ENCODE peak calls at places on chromosomes 3 and 15, in six cellular contexts. One of them, this sample, is unnamed. For H3K4me1, the result is how much of the 10 kb centered on the place peaks cover.

GRCh38 chr3:141981084-141981483 is 104.6 kb downstream of the ATP1B3 start:
- DNase-seq in pancreas: no peak
- DNase-seq in naive thymus-derived CD4-positive, alpha-beta T cell: no peak
- DNase-seq in uterus: no peak
- DNase-seq in Caco-2: no peak
- DNase-seq in SJSA1: no peak
- DNase-seq in this sample: no peak

GRCh38 chr3:72683068-72683467 is 165.2 kb downstream of the SHQ1 start:
- DNase-seq in pancreas: no peak
- DNase-seq in naive thymus-derived CD4-positive, alpha-beta T cell: no peak
- DNase-seq in uterus: no peak
- DNase-seq in Caco-2: no peak
- DNase-seq in SJSA1: no peak
- DNase-seq in this sample: no peak

GRCh38 chr3:125011941-125012340 is 43.9 kb downstream of the HEG1 start:
- DNase-seq in pancreas: no peak
- DNase-seq in naive thymus-derived CD4-positive, alpha-beta T cell: no peak
- DNase-seq in uterus: no peak
- DNase-seq in Caco-2: no peak
- DNase-seq in SJSA1: no peak
- DNase-seq in this sample: no peak

GRCh38 chr3:81761904-81762565 is 590 bp upstream of the GBE1 start:
- DNase-seq in pancreas: no peak
- DNase-seq in naive thymus-derived CD4-positive, alpha-beta T cell: no peak
- DNase-seq in uterus: no peak
- DNase-seq in Caco-2: no peak
- DNase-seq in SJSA1: no peak
- DNase-seq in this sample: no peak

GRCh38 chr3:58071480-58071971 is 63.3 kb downstream of the FLNB start:
- DNase-seq in pancreas: no peak
- DNase-seq in naive thymus-derived CD4-positive, alpha-beta T cell: no peak
- DNase-seq in uterus: no peak
- DNase-seq in Caco-2: peak
- DNase-seq in SJSA1: no peak
- DNase-seq in this sample: no peak

GRCh38 chr3:71689305-71689704 is 35.9 kb downstream of the EIF4E3 start:
- DNase-seq in pancreas: no peak
- DNase-seq in naive thymus-derived CD4-positive, alpha-beta T cell: no peak
- DNase-seq in uterus: no peak
- DNase-seq in Caco-2: no peak
- DNase-seq in SJSA1: no peak
- DNase-seq in this sample: no peak

GRCh38 chr3:50564321-50564720 is 3.2 kb downstream of the C3orf18 start:
- DNase-seq in pancreas: no peak
- DNase-seq in naive thymus-derived CD4-positive, alpha-beta T cell: no peak
- DNase-seq in uterus: no peak
- DNase-seq in Caco-2: no peak
- DNase-seq in SJSA1: no peak
- DNase-seq in this sample: no peak

GRCh38 chr3:99850608-99851007 is 32.9 kb downstream of the CMSS1 start:
- DNase-seq in pancreas: no peak
- DNase-seq in naive thymus-derived CD4-positive, alpha-beta T cell: no peak
- DNase-seq in uterus: no peak
- DNase-seq in Caco-2: no peak
- DNase-seq in SJSA1: no peak
- DNase-seq in this sample: no peak

GRCh38 chr3:126656376-126657134 is 1.6 kb upstream of the TXNRD3 start:
- DNase-seq in pancreas: no peak
- DNase-seq in naive thymus-derived CD4-positive, alpha-beta T cell: no peak
- DNase-seq in uterus: no peak
- DNase-seq in Caco-2: no peak
- DNase-seq in SJSA1: no peak
- DNase-seq in this sample: no peak

GRCh38 chr15:86892774-86893449 is 813.2 kb downstream of the AGBL1 start:
- DNase-seq in pancreas: no peak
- DNase-seq in naive thymus-derived CD4-positive, alpha-beta T cell: no peak
- DNase-seq in uterus: no peak
- DNase-seq in Caco-2: no peak
- DNase-seq in SJSA1: no peak
- DNase-seq in this sample: no peak

GRCh38 chr15:70494861-70495571 is 268.3 kb downstream of the UACA start:
- DNase-seq in pancreas: no peak
- DNase-seq in naive thymus-derived CD4-positive, alpha-beta T cell: no peak
- DNase-seq in uterus: no peak
- DNase-seq in Caco-2: peak
- DNase-seq in SJSA1: peak
- DNase-seq in this sample: peak

GRCh38 chr3:170179444-170179843 is 2.1 kb downstream of the PHC3 start:
- DNase-seq in pancreas: no peak
- DNase-seq in naive thymus-derived CD4-positive, alpha-beta T cell: no peak
- DNase-seq in uterus: no peak
- DNase-seq in Caco-2: no peak
- DNase-seq in SJSA1: no peak
- DNase-seq in this sample: no peak

GRCh38 chr3:128794788-128795649 is 69.0 kb downstream of the RAB7A start:
- DNase-seq in pancreas: no peak
- DNase-seq in naive thymus-derived CD4-positive, alpha-beta T cell: peak
- DNase-seq in uterus: peak
- DNase-seq in Caco-2: peak
- DNase-seq in SJSA1: peak
- DNase-seq in this sample: peak

GRCh38 chr3:65664436-65664835 is 374.3 kb downstream of the MAGI1 start:
- DNase-seq in pancreas: no peak
- DNase-seq in naive thymus-derived CD4-positive, alpha-beta T cell: no peak
- DNase-seq in uterus: no peak
- DNase-seq in Caco-2: no peak
- DNase-seq in SJSA1: no peak
- DNase-seq in this sample: no peak

GRCh38 chr15:80679167-80679804 is 15.8 kb upstream of the ABHD17C start:
- DNase-seq in pancreas: no peak
- DNase-seq in naive thymus-derived CD4-positive, alpha-beta T cell: no peak
- DNase-seq in uterus: no peak
- DNase-seq in Caco-2: peak
- DNase-seq in SJSA1: no peak
- DNase-seq in this sample: peak

GRCh38 chr15:23877502-23878412 is 190.7 kb upstream of the NDN start:
- DNase-seq in pancreas: peak
- DNase-seq in naive thymus-derived CD4-positive, alpha-beta T cell: no peak
- DNase-seq in uterus: peak
- DNase-seq in Caco-2: peak
- DNase-seq in SJSA1: no peak
- DNase-seq in this sample: no peak

GRCh38 chr15:25775317-25775912 is 87.7 kb downstream of the ATP10A start:
- DNase-seq in pancreas: no peak
- DNase-seq in naive thymus-derived CD4-positive, alpha-beta T cell: no peak
- DNase-seq in uterus: no peak
- DNase-seq in Caco-2: peak
- DNase-seq in SJSA1: peak
- DNase-seq in this sample: no peak

GRCh38 chr3:113981803-113982202 is 34.0 kb downstream of the ZDHHC23 start:
- DNase-seq in pancreas: no peak
- DNase-seq in naive thymus-derived CD4-positive, alpha-beta T cell: no peak
- DNase-seq in uterus: no peak
- DNase-seq in Caco-2: no peak
- DNase-seq in SJSA1: no peak
- DNase-seq in this sample: no peak

GRCh38 chr3:120710359-120710758 is 28.3 kb upstream of the HGD start:
- DNase-seq in pancreas: no peak
- DNase-seq in naive thymus-derived CD4-positive, alpha-beta T cell: no peak
- DNase-seq in uterus: no peak
- DNase-seq in Caco-2: no peak
- DNase-seq in SJSA1: no peak
- DNase-seq in this sample: no peak

GRCh38 chr15:85543741-85544155 is 163.3 kb downstream of the AKAP13 start:
- DNase-seq in pancreas: peak
- DNase-seq in naive thymus-derived CD4-positive, alpha-beta T cell: peak
- DNase-seq in uterus: peak
- DNase-seq in Caco-2: no peak
- DNase-seq in SJSA1: no peak
- DNase-seq in this sample: no peak

GRCh38 chr3:184296616-184297015 is 2.4 kb upstream of the PSMD2 start:
- DNase-seq in pancreas: no peak
- DNase-seq in naive thymus-derived CD4-positive, alpha-beta T cell: no peak
- DNase-seq in uterus: no peak
- DNase-seq in Caco-2: no peak
- DNase-seq in SJSA1: no peak
- DNase-seq in this sample: no peak

GRCh38 chr15:34993413-34993812 is 5.3 kb upstream of the ZNF770 start:
- DNase-seq in pancreas: no peak
- DNase-seq in naive thymus-derived CD4-positive, alpha-beta T cell: no peak
- DNase-seq in uterus: no peak
- DNase-seq in Caco-2: no peak
- DNase-seq in SJSA1: no peak
- DNase-seq in this sample: no peak

GRCh38 chr15:25846377-25846776 is 16.8 kb downstream of the ATP10A start:
- DNase-seq in pancreas: no peak
- DNase-seq in naive thymus-derived CD4-positive, alpha-beta T cell: peak
- DNase-seq in uterus: no peak
- DNase-seq in Caco-2: no peak
- DNase-seq in SJSA1: no peak
- DNase-seq in this sample: no peak

DNA sequence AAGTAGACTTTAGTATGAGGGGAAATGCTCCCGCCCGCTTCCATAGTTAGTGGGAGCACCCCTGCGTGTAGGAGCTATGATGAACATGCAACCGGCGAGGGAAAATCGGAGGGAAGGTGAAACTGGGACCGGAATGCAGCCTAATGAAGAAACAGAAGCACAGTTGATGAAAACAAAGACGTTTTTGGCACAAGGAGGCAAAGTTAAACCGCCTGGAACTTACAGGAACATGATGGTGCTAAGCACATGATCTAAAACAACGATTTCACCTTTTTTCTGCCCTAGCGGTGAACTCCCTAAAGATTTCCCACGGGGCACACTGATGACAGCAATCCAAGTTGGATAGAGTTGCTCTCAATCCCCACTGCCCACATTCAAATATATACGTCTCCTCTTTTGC is 49.4 kb upstream of the SPATA12 start:
- DNase-seq in pancreas: no peak
- DNase-seq in naive thymus-derived CD4-positive, alpha-beta T cell: no peak
- DNase-seq in uterus: no peak
- DNase-seq in Caco-2: no peak
- DNase-seq in SJSA1: no peak
- DNase-seq in this sample: no peak
- H3K4me1 ChIP-seq in pancreas: under half
- H3K4me1 ChIP-seq in naive thymus-derived CD4-positive, alpha-beta T cell: under half
- H3K4me1 ChIP-seq in uterus: under half
- H3K4me1 ChIP-seq in Caco-2: under half
- H3K4me1 ChIP-seq in SJSA1: under half
- H3K4me1 ChIP-seq in this sample: under half

GRCh38 chr3:148997623-148998022 is 6.3 kb downstream of the GYG1 start:
- DNase-seq in pancreas: no peak
- DNase-seq in naive thymus-derived CD4-positive, alpha-beta T cell: no peak
- DNase-seq in uterus: no peak
- DNase-seq in Caco-2: no peak
- DNase-seq in SJSA1: no peak
- DNase-seq in this sample: no peak
- H3K4me1 ChIP-seq in pancreas: under half
- H3K4me1 ChIP-seq in naive thymus-derived CD4-positive, alpha-beta T cell: under half
- H3K4me1 ChIP-seq in uterus: under half
- H3K4me1 ChIP-seq in Caco-2: under half
- H3K4me1 ChIP-seq in SJSA1: under half
- H3K4me1 ChIP-seq in this sample: under half

GRCh38 chr15:44673639-44674038 is 10.2 kb upstream of the SPG11 start:
- DNase-seq in pancreas: no peak
- DNase-seq in naive thymus-derived CD4-positive, alpha-beta T cell: no peak
- DNase-seq in uterus: no peak
- DNase-seq in Caco-2: no peak
- DNase-seq in SJSA1: no peak
- DNase-seq in this sample: no peak

GRCh38 chr15:44666208-44667038 is 3.0 kb upstream of the SPG11 start:
- DNase-seq in pancreas: no peak
- DNase-seq in naive thymus-derived CD4-positive, alpha-beta T cell: peak
- DNase-seq in uterus: no peak
- DNase-seq in Caco-2: no peak
- DNase-seq in SJSA1: no peak
- DNase-seq in this sample: no peak

GRCh38 chr15:44667039-44667360 is 3.5 kb upstream of the SPG11 start:
- DNase-seq in pancreas: no peak
- DNase-seq in naive thymus-derived CD4-positive, alpha-beta T cell: no peak
- DNase-seq in uterus: no peak
- DNase-seq in Caco-2: no peak
- DNase-seq in SJSA1: no peak
- DNase-seq in this sample: no peak

GRCh38 chr15:44668925-44669324 is 5.5 kb upstream of the SPG11 start:
- DNase-seq in pancreas: no peak
- DNase-seq in naive thymus-derived CD4-positive, alpha-beta T cell: no peak
- DNase-seq in uterus: no peak
- DNase-seq in Caco-2: no peak
- DNase-seq in SJSA1: no peak
- DNase-seq in this sample: no peak

DNA sequence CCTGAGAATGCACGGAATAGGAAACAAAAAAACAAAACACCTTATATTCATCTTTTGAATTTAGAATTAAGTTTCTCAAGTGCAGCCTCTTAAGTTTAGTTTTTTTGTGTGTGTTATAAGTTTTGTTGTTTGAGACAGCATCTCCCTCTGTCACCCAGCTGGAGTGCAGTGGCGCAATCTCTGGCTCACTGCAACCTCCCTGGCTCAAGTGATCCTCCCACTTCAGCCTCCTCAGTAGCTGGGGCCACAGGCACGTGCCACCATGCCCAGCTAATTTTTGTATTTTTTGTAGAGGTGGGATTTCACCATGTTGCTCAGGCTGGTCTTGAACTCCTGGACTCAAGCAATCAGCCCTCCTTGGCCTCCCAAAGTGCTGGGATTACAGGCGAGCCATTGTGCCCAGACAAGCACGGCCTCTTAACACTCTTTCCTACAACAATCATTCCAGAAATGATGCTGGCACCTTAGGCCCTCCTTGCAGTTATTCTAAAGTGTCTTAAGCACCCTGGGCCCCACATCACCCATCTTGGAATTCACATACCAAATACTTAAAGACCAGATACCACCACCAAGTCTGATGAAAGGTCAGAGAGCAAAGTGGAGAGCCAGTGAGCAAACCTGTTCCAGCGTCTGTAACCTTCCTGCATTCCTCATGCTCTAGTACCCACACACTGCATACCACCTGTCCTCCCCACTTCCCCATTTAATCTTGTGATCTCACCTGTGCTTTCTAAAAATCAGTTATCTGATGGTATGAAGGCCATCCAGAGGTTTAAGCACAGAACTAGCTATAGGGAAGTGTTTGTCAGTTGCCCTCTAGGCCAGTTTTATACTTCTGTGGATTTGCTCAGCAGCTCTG is 6.9 kb upstream of the SPG11 start:
- DNase-seq in pancreas: no peak
- DNase-seq in naive thymus-derived CD4-positive, alpha-beta T cell: no peak
- DNase-seq in uterus: no peak
- DNase-seq in Caco-2: peak
- DNase-seq in SJSA1: no peak
- DNase-seq in this sample: peak
- H3K4me1 ChIP-seq in pancreas: under half
- H3K4me1 ChIP-seq in naive thymus-derived CD4-positive, alpha-beta T cell: half or more
- H3K4me1 ChIP-seq in uterus: under half
- H3K4me1 ChIP-seq in Caco-2: under half
- H3K4me1 ChIP-seq in SJSA1: under half
- H3K4me1 ChIP-seq in this sample: under half

DNA sequence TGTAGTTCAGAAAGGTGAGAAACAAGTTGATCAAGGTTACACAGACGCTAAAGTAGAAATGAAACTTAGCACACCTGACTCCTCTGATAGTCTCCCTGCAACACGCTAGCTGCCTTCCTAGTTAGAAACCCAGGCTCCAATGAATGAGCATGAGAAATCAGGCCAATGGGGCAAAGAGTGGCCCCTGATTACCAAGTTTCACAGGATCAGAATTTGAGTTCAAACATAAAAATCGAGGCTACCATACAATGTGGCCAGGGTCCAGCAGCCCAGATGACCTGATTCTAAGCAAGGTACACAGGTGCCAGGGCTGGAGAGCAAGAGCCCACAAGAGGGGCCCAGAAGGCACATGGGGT is 7.7 kb downstream of the PLD1 start:
- DNase-seq in pancreas: no peak
- DNase-seq in naive thymus-derived CD4-positive, alpha-beta T cell: no peak
- DNase-seq in uterus: no peak
- DNase-seq in Caco-2: no peak
- DNase-seq in SJSA1: no peak
- DNase-seq in this sample: no peak
- H3K4me1 ChIP-seq in pancreas: under half
- H3K4me1 ChIP-seq in naive thymus-derived CD4-positive, alpha-beta T cell: under half
- H3K4me1 ChIP-seq in uterus: under half
- H3K4me1 ChIP-seq in Caco-2: under half
- H3K4me1 ChIP-seq in SJSA1: half or more
- H3K4me1 ChIP-seq in this sample: half or more

This sample was measured in PC-9.